ENCODE peak calls at places on chromosomes 12 and 14, in four cellular contexts. One of them, this sample, is unnamed.

GRCh38 chr12:40039598-40039997 is 66.3 kb downstream of the SLC2A13 start:
- DNase-seq in MM.1S: no peak
- DNase-seq in H1: no peak
- DNase-seq in IMR-90: no peak
- DNase-seq in this sample: no peak

GRCh38 chr14:101400815-101401214 is 160.5 kb upstream of the DIO3 start:
- DNase-seq in MM.1S: no peak
- DNase-seq in H1: no peak
- DNase-seq in IMR-90: peak; percentile 30
- DNase-seq in this sample: no peak

GRCh38 chr12:80849367-80849766 is 88.4 kb downstream of the LIN7A start:
- DNase-seq in MM.1S: no peak
- DNase-seq in H1: no peak
- DNase-seq in IMR-90: no peak
- DNase-seq in this sample: no peak

GRCh38 chr12:14776236-14776959 is 26.9 kb downstream of the WBP11 start:
- DNase-seq in MM.1S: peak; percentile 23
- DNase-seq in H1: no peak
- DNase-seq in IMR-90: peak; percentile 29
- DNase-seq in this sample: peak; percentile 38

GRCh38 chr14:36662543-36663403 is 1.1 kb downstream of the PAX9 start:
- DNase-seq in MM.1S: no peak
- DNase-seq in H1: no peak
- DNase-seq in IMR-90: no peak
- DNase-seq in this sample: peak; percentile 69

GRCh38 chr12:112962561-112962960 is 15.8 kb upstream of the OAS2 start:
- DNase-seq in MM.1S: no peak
- DNase-seq in H1: no peak
- DNase-seq in IMR-90: no peak
- DNase-seq in this sample: no peak

GRCh38 chr14:86221000-86221399 is 691.1 kb downstream of the FLRT2 start:
- DNase-seq in MM.1S: no peak
- DNase-seq in H1: peak; percentile 56
- DNase-seq in IMR-90: peak; percentile 5
- DNase-seq in this sample: no peak

GRCh38 chr12:111359231-111359913 is 9.5 kb downstream of the PHETA1 start:
- DNase-seq in MM.1S: no peak
- DNase-seq in H1: no peak
- DNase-seq in IMR-90: no peak
- DNase-seq in this sample: no peak

GRCh38 chr14:52527052-52527451 is 25.3 kb downstream of the TXNDC16 start:
- DNase-seq in MM.1S: no peak
- DNase-seq in H1: no peak
- DNase-seq in IMR-90: no peak
- DNase-seq in this sample: no peak

GRCh38 chr12:46470039-46470627 is 97.6 kb upstream of the SLC38A2 start:
- DNase-seq in MM.1S: peak; percentile 67
- DNase-seq in H1: no peak
- DNase-seq in IMR-90: no peak
- DNase-seq in this sample: no peak

GRCh38 chr12:105935106-105935505 is 203.6 kb downstream of the NUAK1 start:
- DNase-seq in MM.1S: no peak
- DNase-seq in H1: no peak
- DNase-seq in IMR-90: peak; percentile 29
- DNase-seq in this sample: peak; percentile 30

GRCh38 chr12:29241821-29242591 is 92.9 kb downstream of the FAR2 start:
- DNase-seq in MM.1S: no peak
- DNase-seq in H1: no peak
- DNase-seq in IMR-90: peak; percentile 80
- DNase-seq in this sample: peak; percentile 100

GRCh38 chr12:6605425-6606330 is 1.5 kb downstream of the CHD4 start:
- DNase-seq in MM.1S: peak; percentile 58
- DNase-seq in H1: no peak
- DNase-seq in IMR-90: peak; percentile 37
- DNase-seq in this sample: peak; percentile 51

GRCh38 chr12:67721216-67721615 is 72.7 kb downstream of the DYRK2 start:
- DNase-seq in MM.1S: no peak
- DNase-seq in H1: no peak
- DNase-seq in IMR-90: no peak
- DNase-seq in this sample: no peak

GRCh38 chr12:15323530-15323929 is 1.2 kb downstream of the PTPRO start:
- DNase-seq in MM.1S: no peak
- DNase-seq in H1: no peak
- DNase-seq in IMR-90: no peak
- DNase-seq in this sample: no peak

GRCh38 chr12:109731806-109732205 is 18.2 kb downstream of the FAM222A start:
- DNase-seq in MM.1S: no peak
- DNase-seq in H1: no peak
- DNase-seq in IMR-90: no peak
- DNase-seq in this sample: no peak

GRCh38 chr14:34865889-34866574 is 9.1 kb downstream of the BAZ1A start:
- DNase-seq in MM.1S: no peak
- DNase-seq in H1: no peak
- DNase-seq in IMR-90: no peak
- DNase-seq in this sample: no peak

GRCh38 chr14:32396874-32397273 is 67.8 kb downstream of the AKAP6 start:
- DNase-seq in MM.1S: no peak
- DNase-seq in H1: no peak
- DNase-seq in IMR-90: no peak
- DNase-seq in this sample: no peak

GRCh38 chr14:90645842-90646443 is 170.3 kb downstream of the TTC7B start:
- DNase-seq in MM.1S: no peak
- DNase-seq in H1: peak; percentile 68
- DNase-seq in IMR-90: peak; percentile 60
- DNase-seq in this sample: peak; percentile 84

GRCh38 chr12:82745807-82746206 is 59.1 kb downstream of the TMTC2 start:
- DNase-seq in MM.1S: no peak
- DNase-seq in H1: no peak
- DNase-seq in IMR-90: no peak
- DNase-seq in this sample: no peak

GRCh38 chr12:726281-727140 is 25.9 kb upstream of the WNK1 start:
- DNase-seq in MM.1S: no peak
- DNase-seq in H1: no peak
- DNase-seq in IMR-90: peak; percentile 39
- DNase-seq in this sample: peak; percentile 54

GRCh38 chr14:49904270-49904669 is 11.4 kb downstream of the ARF6 start:
- DNase-seq in MM.1S: no peak
- DNase-seq in H1: no peak
- DNase-seq in IMR-90: no peak
- DNase-seq in this sample: no peak

GRCh38 chr14:28596336-28596735 is 170.3 kb upstream of the FOXG1 start:
- DNase-seq in MM.1S: no peak
- DNase-seq in H1: no peak
- DNase-seq in IMR-90: no peak
- DNase-seq in this sample: peak; percentile 69

DNA sequence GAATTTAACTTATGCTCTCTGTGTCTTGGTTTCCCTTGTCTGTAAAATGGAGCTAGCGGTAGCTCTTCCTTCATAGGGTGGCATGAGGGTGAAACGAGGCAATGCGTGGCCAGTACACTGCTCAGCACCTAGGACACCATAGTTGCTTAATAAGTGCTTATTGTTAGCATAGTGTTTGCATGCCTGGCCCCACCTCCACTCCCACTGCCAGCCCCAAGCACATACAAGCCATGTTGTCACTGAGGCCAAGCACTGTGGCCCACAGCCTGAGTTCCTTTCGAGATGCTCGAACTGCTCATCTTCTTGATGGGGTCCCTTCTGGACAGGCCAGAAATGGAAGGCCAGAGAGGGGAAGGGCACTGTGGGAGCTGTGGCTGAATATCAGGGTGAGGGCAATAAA is 839 bp downstream of the FICD start:
- DNase-seq in MM.1S: peak; percentile 37
- DNase-seq in H1: no peak
- DNase-seq in IMR-90: no peak
- DNase-seq in this sample: peak; percentile 25
- H3K9ac ChIP-seq in MM.1S: peak overlapping the region; percentile 91
- H3K9ac ChIP-seq in H1: no peak overlapping the region
- H3K9ac ChIP-seq in IMR-90: peak overlapping the region; percentile 78
- H3K9ac ChIP-seq in this sample: peak overlapping the region; percentile 86

GRCh38 chr14:71387753-71388152 is 480.5 kb downstream of the PCNX1 start:
- DNase-seq in MM.1S: no peak
- DNase-seq in H1: no peak
- DNase-seq in IMR-90: no peak
- DNase-seq in this sample: no peak
- H3K27ac ChIP-seq in MM.1S: no peak overlapping the region
- H3K27ac ChIP-seq in H1: no peak overlapping the region
- H3K27ac ChIP-seq in IMR-90: no peak overlapping the region
- H3K27ac ChIP-seq in this sample: no peak overlapping the region

DNA sequence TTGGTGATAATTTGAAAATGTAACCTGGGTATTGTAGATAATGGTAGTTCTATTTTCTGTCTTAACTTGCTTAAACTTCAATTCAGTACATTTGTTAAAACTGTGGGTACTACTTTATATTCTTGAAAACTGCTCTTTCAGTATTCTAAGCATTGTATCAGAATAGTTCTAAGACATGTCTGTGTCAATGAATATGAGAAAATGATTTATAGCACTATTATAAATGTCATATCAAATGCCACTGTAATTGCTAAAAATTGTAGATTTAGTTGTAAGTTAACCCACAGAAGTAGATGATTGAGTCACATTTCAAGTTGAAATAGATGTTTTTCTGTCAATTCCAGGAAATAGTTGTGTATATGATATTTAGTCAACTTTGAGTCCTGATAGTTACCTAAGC is 2.4 kb downstream of the NAA30 start:
- DNase-seq in MM.1S: no peak
- DNase-seq in H1: no peak
- DNase-seq in IMR-90: no peak
- DNase-seq in this sample: no peak
- H3K9ac ChIP-seq in MM.1S: no peak overlapping the region
- H3K9ac ChIP-seq in H1: peak overlapping the region; percentile 13
- H3K9ac ChIP-seq in IMR-90: no peak overlapping the region
- H3K9ac ChIP-seq in this sample: peak overlapping the region; percentile 82

DNA sequence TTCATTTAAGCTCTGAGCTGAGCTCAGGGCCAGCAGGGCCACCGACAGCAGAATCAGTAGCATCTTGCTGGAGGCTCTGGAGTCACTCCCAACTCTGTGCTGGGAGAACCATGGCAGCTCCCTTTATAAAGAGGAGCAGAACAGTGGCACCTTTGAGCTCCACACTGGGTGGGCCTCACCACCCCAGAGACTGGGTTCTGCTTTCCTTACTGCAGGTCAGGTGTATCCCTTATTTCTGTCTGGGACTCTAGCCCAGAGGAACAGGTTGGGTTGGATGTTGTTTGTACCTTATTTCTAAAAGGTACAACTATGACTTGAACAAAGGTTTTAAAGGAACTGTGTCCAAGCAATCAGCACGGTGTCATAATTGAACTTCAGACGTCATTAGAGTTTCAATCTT is at the start of gene PRB3:
- DNase-seq in MM.1S: no peak
- DNase-seq in H1: no peak
- DNase-seq in IMR-90: no peak
- DNase-seq in this sample: no peak
- H3K27ac ChIP-seq in MM.1S: no peak within 1 kb of the TSS
- H3K27ac ChIP-seq in H1: no peak within 1 kb of the TSS
- H3K27ac ChIP-seq in IMR-90: no peak within 1 kb of the TSS
- H3K27ac ChIP-seq in this sample: no peak within 1 kb of the TSS

DNA sequence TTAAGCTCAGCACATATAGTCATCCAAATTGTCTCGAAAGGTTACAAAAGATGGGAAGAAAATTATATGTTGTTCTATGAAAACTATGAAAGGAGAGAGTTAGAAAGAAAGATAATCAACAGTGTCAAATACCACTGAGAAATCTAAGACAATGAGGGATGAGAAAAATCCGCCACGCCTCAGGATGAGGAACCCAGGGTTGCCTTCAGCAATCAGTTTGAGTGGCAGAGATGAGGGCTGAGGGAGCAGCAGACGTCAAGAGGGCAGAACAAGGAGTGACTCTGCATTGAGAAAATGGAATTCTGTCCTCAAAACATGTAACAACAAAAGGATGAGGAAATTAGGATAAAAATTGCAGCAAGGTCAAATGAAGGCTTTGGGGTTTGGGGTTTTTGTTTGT is 18.3 kb upstream of the OXA1L start:
- DNase-seq in MM.1S: no peak
- DNase-seq in H1: no peak
- DNase-seq in IMR-90: no peak
- DNase-seq in this sample: no peak
- H3K9ac ChIP-seq in MM.1S: no peak overlapping the region
- H3K9ac ChIP-seq in H1: no peak overlapping the region
- H3K9ac ChIP-seq in IMR-90: no peak overlapping the region
- H3K9ac ChIP-seq in this sample: no peak overlapping the region

GRCh38 chr12:117010693-117011451 is 88.3 kb downstream of the TESC start:
- DNase-seq in MM.1S: no peak
- DNase-seq in H1: no peak
- DNase-seq in IMR-90: no peak
- DNase-seq in this sample: no peak
- H3K27ac ChIP-seq in MM.1S: no peak overlapping the region
- H3K27ac ChIP-seq in H1: peak overlapping the region; percentile 76
- H3K27ac ChIP-seq in IMR-90: no peak overlapping the region
- H3K27ac ChIP-seq in this sample: no peak overlapping the region

GRCh38 chr12:30795410-30795659 is 40.6 kb upstream of the CAPRIN2 start:
- DNase-seq in MM.1S: no peak
- DNase-seq in H1: no peak
- DNase-seq in IMR-90: no peak
- DNase-seq in this sample: no peak

GRCh38 chr12:30795660-30796507 is 41.1 kb upstream of the CAPRIN2 start:
- DNase-seq in MM.1S: peak; percentile 65
- DNase-seq in H1: no peak
- DNase-seq in IMR-90: peak; percentile 80
- DNase-seq in this sample: peak; percentile 77

GRCh38 chr12:30796508-30796780 is 41.7 kb upstream of the CAPRIN2 start:
- DNase-seq in MM.1S: no peak
- DNase-seq in H1: no peak
- DNase-seq in IMR-90: peak; percentile 67
- DNase-seq in this sample: peak; percentile 58

GRCh38 chr12:30797689-30798088 is 42.9 kb upstream of the CAPRIN2 start:
- DNase-seq in MM.1S: no peak
- DNase-seq in H1: no peak
- DNase-seq in IMR-90: no peak
- DNase-seq in this sample: no peak

GRCh38 chr12:30796891-30797371 is 42.2 kb upstream of the CAPRIN2 start:
- DNase-seq in MM.1S: no peak
- DNase-seq in H1: no peak
- DNase-seq in IMR-90: peak; percentile 47
- DNase-seq in this sample: peak; percentile 40
- H3K9ac ChIP-seq in MM.1S: no peak overlapping the region
- H3K9ac ChIP-seq in H1: no peak overlapping the region
- H3K9ac ChIP-seq in IMR-90: peak overlapping the region; percentile 79
- H3K9ac ChIP-seq in this sample: peak overlapping the region; percentile 97

GRCh38 chr12:55996715-55997534 is at the start of gene SUOX:
- DNase-seq in MM.1S: peak; percentile 98
- DNase-seq in H1: peak; percentile 94
- DNase-seq in IMR-90: peak; percentile 96
- DNase-seq in this sample: peak; percentile 98
- H3K27ac ChIP-seq in MM.1S: peak within 1 kb of the TSS; percentile 17
- H3K27ac ChIP-seq in H1: peak within 1 kb of the TSS; percentile 72
- H3K27ac ChIP-seq in IMR-90: peak within 1 kb of the TSS; percentile 66
- H3K27ac ChIP-seq in this sample: peak within 1 kb of the TSS; percentile 5